ENCODE peak calls at places on chromosome 14, in ten cellular contexts. B is transverse colon, I is Panc1, D is ovary, Z is neural progenitor cell, P is body of pancreas, F is brain microvascular endothelial cell, H is stomach, S is PC-3, C is uterus. U is an unnamed sample.
A peak's percentile ranks its signal among the peaks of the same experiment; 100 is the strongest.

GRCh38 chr14:75752086-75752485 is 91.0 kb downstream of the TTLL5 start:
- DNase-seq in B (no peak), H (no peak), Z (no peak), I (no peak), S (no peak), C (no peak), P (no peak), F (no peak), D (no peak), U (no peak)

GRCh38 chr14:30283822-30284446 is 275.0 kb upstream of the G2E3 start:
- DNase-seq in P (peak; percentile 22), I (no peak), C (no peak), H (no peak), D (no peak), Z (peak; percentile 70), B (no peak), F (peak; percentile 30), S (peak; percentile 78), U (no peak)

GRCh38 chr14:75685910-75686309 is 24.9 kb downstream of the TTLL5 start:
- DNase-seq in P (no peak), C (no peak), B (no peak), D (no peak), S (no peak), F (no peak), I (no peak), Z (no peak), H (no peak), U (no peak)

GRCh38 chr14:69620211-69620611 is 8.8 kb downstream of the SUSD6 start:
- DNase-seq in P (no peak), F (no peak), S (no peak), I (no peak), C (no peak), H (no peak), Z (no peak), D (no peak), B (no peak), U (no peak)

GRCh38 chr14:100693877-100694578 is 32.7 kb upstream of the DLK1 start:
- DNase-seq in I (no peak), P (no peak), F (no peak), B (no peak), D (no peak), H (no peak), S (no peak), C (no peak), Z (no peak), U (no peak)

GRCh38 chr14:104724981-104725771 is 1.1 kb downstream of the ADSS1 start:
- DNase-seq in D (no peak), Z (peak; percentile 63), C (peak; percentile 44), S (peak; percentile 32), I (no peak), F (no peak), B (peak; percentile 37), H (peak; percentile 45), P (peak; percentile 50), U (no peak)

GRCh38 chr14:55105991-55106390 is 23.1 kb upstream of the LGALS3 start:
- DNase-seq in Z (no peak), H (no peak), B (no peak), D (no peak), F (no peak), I (no peak), P (no peak), S (no peak), C (no peak), U (no peak)

GRCh38 chr14:63853831-63854293 is 1.1 kb downstream of the SYNE2 start:
- DNase-seq in B (peak; percentile 70), Z (peak; percentile 68), D (peak; percentile 60), H (peak; percentile 65), I (no peak), F (peak; percentile 23), P (peak; percentile 60), C (peak; percentile 46), S (peak; percentile 73), U (no peak)

GRCh38 chr14:77158175-77158908 is 16.8 kb upstream of the ZDHHC22 start:
- DNase-seq in I (no peak), P (no peak), B (no peak), F (peak; percentile 57), Z (peak; percentile 87), H (no peak), S (peak; percentile 76), C (no peak), D (no peak), U (peak; percentile 20)

GRCh38 chr14:83300454-83301064 is 1766.9 kb upstream of the SEL1L start:
- DNase-seq in P (no peak), D (no peak), B (no peak), I (peak; percentile 20), C (no peak), F (peak; percentile 21), H (no peak), S (peak; percentile 43), Z (peak; percentile 39), U (no peak)

GRCh38 chr14:29630566-29631160 is 297.0 kb downstream of the PRKD1 start:
- DNase-seq in F (no peak), B (no peak), D (no peak), I (no peak), P (no peak), C (no peak), S (no peak), H (no peak), Z (no peak), U (no peak)

GRCh38 chr14:75430106-75430505 is 2.3 kb downstream of the JDP2 start:
- DNase-seq in F (no peak), C (peak; percentile 62), B (no peak), P (no peak), D (no peak), I (no peak), Z (no peak), H (no peak), S (no peak), U (no peak)

GRCh38 chr14:59317782-59318505 is 129.5 kb downstream of the DAAM1 start:
- DNase-seq in S (no peak), F (no peak), D (no peak), P (no peak), C (no peak), Z (no peak), H (no peak), B (no peak), I (no peak), U (no peak)

GRCh38 chr14:61355892-61356325 is 34.5 kb downstream of the PRKCH start:
- DNase-seq in F (peak; percentile 69), Z (no peak), D (peak; percentile 18), H (no peak), P (peak; percentile 51), C (peak; percentile 18), B (no peak), I (no peak), S (peak; percentile 100), U (no peak)

DNA sequence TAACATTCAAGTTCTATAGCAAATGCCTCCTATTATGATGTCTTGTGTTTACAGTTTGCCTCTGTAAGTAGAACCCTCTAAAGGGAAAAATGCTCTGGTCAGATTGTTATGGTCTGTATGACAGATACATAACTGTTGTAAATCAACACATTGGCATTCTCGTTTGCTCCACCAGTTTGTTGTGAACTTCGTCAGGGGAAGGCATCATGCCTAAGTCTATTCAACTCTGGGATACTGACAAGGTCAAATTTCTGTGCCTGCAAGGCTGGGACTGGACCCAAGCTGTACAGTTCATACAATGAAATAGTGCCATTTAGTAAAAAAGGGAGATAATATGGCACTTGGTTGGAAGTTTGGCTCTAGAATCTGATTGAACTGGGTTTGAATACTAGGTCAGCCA is 392.3 kb downstream of the RAD51B start:
- DNase-seq in I (no peak), Z (no peak), P (peak; percentile 26), B (no peak), D (no peak), H (no peak), F (no peak), S (no peak), C (no peak), U (no peak)
- TF ChIP-seq CTCF in I (no peak), Z (no peak), P (no peak), B (no peak), D (no peak), H (no peak), F (no peak), S (no peak), C (no peak), U (no peak)

GRCh38 chr14:34755215-34755614 is 40.8 kb upstream of the CFL2 start:
- DNase-seq in Z (no peak), H (no peak), B (no peak), F (no peak), C (no peak), I (no peak), S (no peak), P (no peak), D (no peak), U (no peak)

GRCh38 chr14:34750670-34751069 is 36.3 kb upstream of the CFL2 start:
- DNase-seq in C (no peak), Z (no peak), I (no peak), H (no peak), S (no peak), P (no peak), F (no peak), B (no peak), D (no peak), U (no peak)

GRCh38 chr14:34750233-34750632 is 35.8 kb upstream of the CFL2 start:
- DNase-seq in Z (no peak), B (no peak), C (no peak), S (no peak), D (no peak), P (no peak), I (no peak), H (no peak), F (no peak), U (no peak)

GRCh38 chr14:34749408-34749807 is 35.0 kb upstream of the CFL2 start:
- DNase-seq in B (no peak), S (no peak), C (no peak), I (no peak), H (no peak), F (no peak), Z (no peak), P (no peak), D (no peak), U (no peak)

DNA sequence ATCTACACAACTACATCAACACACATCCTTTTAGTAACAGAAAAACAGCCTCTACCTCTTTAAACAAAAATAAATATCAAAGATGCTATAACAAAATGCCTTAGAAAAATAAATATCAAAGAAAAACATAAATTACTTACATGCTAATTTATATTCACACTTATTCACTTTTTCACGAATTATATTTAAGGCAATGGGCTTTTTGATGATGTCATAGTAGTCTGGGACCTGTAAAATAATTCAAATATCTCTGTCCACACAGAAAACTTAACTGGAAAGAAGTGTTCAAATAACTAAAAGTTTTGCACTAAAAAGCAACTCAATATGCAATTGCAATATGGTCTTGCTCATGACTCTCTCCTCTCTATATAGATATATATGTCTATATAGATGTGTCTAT is 40.3 kb upstream of the CFL2 start:
- DNase-seq in S (no peak), C (no peak), B (no peak), P (no peak), H (no peak), D (no peak), F (no peak), Z (no peak), I (no peak), U (no peak)
- H3K36me3 ChIP-seq in S (peaks cover 13% of the 10 kb centered on the region), C (no peaks in the 10 kb centered on the region), B (no peaks in the 10 kb centered on the region), P (peaks cover 7% of the 10 kb centered on the region), H (peaks cover 74% of the 10 kb centered on the region), D (no peaks in the 10 kb centered on the region), F (peaks cover 19% of the 10 kb centered on the region), Z (no peaks in the 10 kb centered on the region), I (peaks cover 3% of the 10 kb centered on the region), U (peaks cover 3% of the 10 kb centered on the region)

GRCh38 chr14:24189059-24189375 is 401 bp upstream of the IPO4 start:
- DNase-seq in D (no peak), F (no peak), B (no peak), I (no peak), H (no peak), P (no peak), S (no peak), Z (no peak), C (no peak), U (no peak)
- H3K4me3 ChIP-seq in D (no peak overlapping the region), F (peak overlapping the region; percentile 27), B (no peak overlapping the region), I (peak overlapping the region; percentile 82), H (peak overlapping the region; percentile 87), P (no peak overlapping the region), S (peak overlapping the region; percentile 76), Z (peak overlapping the region; percentile 65), C (no peak overlapping the region), U (no peak overlapping the region)

GRCh38 chr14:80784824-80785223 is 156.7 kb downstream of the CEP128 start:
- DNase-seq in C (no peak), B (no peak), H (no peak), P (no peak), D (no peak), Z (no peak), S (no peak), I (no peak), F (peak; percentile 1), U (peak; percentile 4)
- TF ChIP-seq CTCF in C (no peak), B (no peak), H (no peak), P (no peak), D (no peak), Z (no peak), S (no peak), I (no peak), F (peak; percentile 10), U (peak; percentile 46)